ENCODE peak calls at places on chromosomes 5 and 9, in nine cellular contexts. One of them, this sample, is unnamed.

GRCh38 chr9:99357575-99357974 is 135.5 kb downstream of the SEC61B start:
- DNase-seq in colonic mucosa: no peak
- DNase-seq in CD8-positive, alpha-beta memory T cell: no peak
- DNase-seq in Peyer's patch: no peak
- DNase-seq in prostate gland: no peak
- DNase-seq in neural progenitor cell: no peak
- DNase-seq in ovary: no peak
- DNase-seq in brain microvascular endothelial cell: no peak
- DNase-seq in uterus: no peak
- DNase-seq in this sample: no peak

GRCh38 chr9:138070815-138071214 is 193.2 kb downstream of the CACNA1B start:
- DNase-seq in colonic mucosa: no peak
- DNase-seq in CD8-positive, alpha-beta memory T cell: no peak
- DNase-seq in Peyer's patch: no peak
- DNase-seq in prostate gland: no peak
- DNase-seq in neural progenitor cell: no peak
- DNase-seq in ovary: no peak
- DNase-seq in brain microvascular endothelial cell: no peak
- DNase-seq in uterus: peak; percentile 4
- DNase-seq in this sample: no peak

GRCh38 chr5:34651791-34652190 is 4.3 kb upstream of the RAI14 start:
- DNase-seq in colonic mucosa: no peak
- DNase-seq in CD8-positive, alpha-beta memory T cell: no peak
- DNase-seq in Peyer's patch: no peak
- DNase-seq in prostate gland: no peak
- DNase-seq in neural progenitor cell: no peak
- DNase-seq in ovary: no peak
- DNase-seq in brain microvascular endothelial cell: no peak
- DNase-seq in uterus: no peak
- DNase-seq in this sample: no peak

GRCh38 chr5:856531-857425 is 6.0 kb upstream of the ZDHHC11 start:
- DNase-seq in colonic mucosa: no peak
- DNase-seq in CD8-positive, alpha-beta memory T cell: no peak
- DNase-seq in Peyer's patch: no peak
- DNase-seq in prostate gland: no peak
- DNase-seq in neural progenitor cell: no peak
- DNase-seq in ovary: no peak
- DNase-seq in brain microvascular endothelial cell: no peak
- DNase-seq in uterus: no peak
- DNase-seq in this sample: no peak

GRCh38 chr9:90839183-90839582 is 37.6 kb downstream of the SYK start:
- DNase-seq in colonic mucosa: no peak
- DNase-seq in CD8-positive, alpha-beta memory T cell: no peak
- DNase-seq in Peyer's patch: peak; percentile 71
- DNase-seq in prostate gland: no peak
- DNase-seq in neural progenitor cell: no peak
- DNase-seq in ovary: no peak
- DNase-seq in brain microvascular endothelial cell: no peak
- DNase-seq in uterus: no peak
- DNase-seq in this sample: no peak

GRCh38 chr5:154402611-154403010 is 43.2 kb upstream of the SAP30L start:
- DNase-seq in colonic mucosa: no peak
- DNase-seq in CD8-positive, alpha-beta memory T cell: no peak
- DNase-seq in Peyer's patch: no peak
- DNase-seq in prostate gland: no peak
- DNase-seq in neural progenitor cell: no peak
- DNase-seq in ovary: no peak
- DNase-seq in brain microvascular endothelial cell: no peak
- DNase-seq in uterus: no peak
- DNase-seq in this sample: no peak

GRCh38 chr5:116572375-116573278 is 2.0 kb downstream of the SEMA6A start:
- DNase-seq in colonic mucosa: peak; percentile 63
- DNase-seq in CD8-positive, alpha-beta memory T cell: no peak
- DNase-seq in Peyer's patch: no peak
- DNase-seq in prostate gland: peak; percentile 35
- DNase-seq in neural progenitor cell: peak; percentile 81
- DNase-seq in ovary: peak; percentile 51
- DNase-seq in brain microvascular endothelial cell: no peak
- DNase-seq in uterus: peak; percentile 26
- DNase-seq in this sample: no peak

GRCh38 chr5:38655691-38656090 is 99.2 kb upstream of the LIFR start:
- DNase-seq in colonic mucosa: no peak
- DNase-seq in CD8-positive, alpha-beta memory T cell: no peak
- DNase-seq in Peyer's patch: no peak
- DNase-seq in prostate gland: no peak
- DNase-seq in neural progenitor cell: peak; percentile 15
- DNase-seq in ovary: no peak
- DNase-seq in brain microvascular endothelial cell: no peak
- DNase-seq in uterus: no peak
- DNase-seq in this sample: no peak

GRCh38 chr5:179265529-179266290 is 79.6 kb downstream of the ADAMTS2 start:
- DNase-seq in colonic mucosa: peak; percentile 66
- DNase-seq in CD8-positive, alpha-beta memory T cell: no peak
- DNase-seq in Peyer's patch: peak; percentile 30
- DNase-seq in prostate gland: peak; percentile 28
- DNase-seq in neural progenitor cell: peak; percentile 51
- DNase-seq in ovary: peak; percentile 96
- DNase-seq in brain microvascular endothelial cell: peak; percentile 98
- DNase-seq in uterus: peak; percentile 98
- DNase-seq in this sample: no peak

GRCh38 chr9:113622600-113623400 is 159.3 kb downstream of the RGS3 start:
- DNase-seq in colonic mucosa: no peak
- DNase-seq in CD8-positive, alpha-beta memory T cell: no peak
- DNase-seq in Peyer's patch: no peak
- DNase-seq in prostate gland: no peak
- DNase-seq in neural progenitor cell: no peak
- DNase-seq in ovary: no peak
- DNase-seq in brain microvascular endothelial cell: peak; percentile 93
- DNase-seq in uterus: no peak
- DNase-seq in this sample: no peak

GRCh38 chr9:88426651-88427050 is 38.4 kb downstream of the SPIN1 start:
- DNase-seq in colonic mucosa: no peak
- DNase-seq in CD8-positive, alpha-beta memory T cell: no peak
- DNase-seq in Peyer's patch: no peak
- DNase-seq in prostate gland: no peak
- DNase-seq in neural progenitor cell: no peak
- DNase-seq in ovary: no peak
- DNase-seq in brain microvascular endothelial cell: no peak
- DNase-seq in uterus: no peak
- DNase-seq in this sample: no peak

GRCh38 chr9:114033397-114034103 is 44.5 kb downstream of the AMBP start:
- DNase-seq in colonic mucosa: peak; percentile 20
- DNase-seq in CD8-positive, alpha-beta memory T cell: no peak
- DNase-seq in Peyer's patch: no peak
- DNase-seq in prostate gland: peak; percentile 4
- DNase-seq in neural progenitor cell: peak; percentile 61
- DNase-seq in ovary: peak; percentile 43
- DNase-seq in brain microvascular endothelial cell: no peak
- DNase-seq in uterus: peak; percentile 44
- DNase-seq in this sample: no peak

GRCh38 chr9:38038307-38039089 is 30.5 kb downstream of the SHB start:
- DNase-seq in colonic mucosa: no peak
- DNase-seq in CD8-positive, alpha-beta memory T cell: no peak
- DNase-seq in Peyer's patch: no peak
- DNase-seq in prostate gland: no peak
- DNase-seq in neural progenitor cell: no peak
- DNase-seq in ovary: no peak
- DNase-seq in brain microvascular endothelial cell: no peak
- DNase-seq in uterus: no peak
- DNase-seq in this sample: no peak

GRCh38 chr5:108529381-108529780 is 147.5 kb upstream of the FBXL17 start:
- DNase-seq in colonic mucosa: no peak
- DNase-seq in CD8-positive, alpha-beta memory T cell: no peak
- DNase-seq in Peyer's patch: no peak
- DNase-seq in prostate gland: no peak
- DNase-seq in neural progenitor cell: no peak
- DNase-seq in ovary: no peak
- DNase-seq in brain microvascular endothelial cell: peak; percentile 69
- DNase-seq in uterus: no peak
- DNase-seq in this sample: no peak

GRCh38 chr9:131273146-131273545 is 3.2 kb downstream of the FAM78A start:
- DNase-seq in colonic mucosa: no peak
- DNase-seq in CD8-positive, alpha-beta memory T cell: no peak
- DNase-seq in Peyer's patch: peak; percentile 41
- DNase-seq in prostate gland: no peak
- DNase-seq in neural progenitor cell: no peak
- DNase-seq in ovary: no peak
- DNase-seq in brain microvascular endothelial cell: no peak
- DNase-seq in uterus: no peak
- DNase-seq in this sample: no peak

GRCh38 chr5:147413266-147413665 is 96.6 kb downstream of the DPYSL3 start:
- DNase-seq in colonic mucosa: no peak
- DNase-seq in CD8-positive, alpha-beta memory T cell: no peak
- DNase-seq in Peyer's patch: no peak
- DNase-seq in prostate gland: no peak
- DNase-seq in neural progenitor cell: no peak
- DNase-seq in ovary: no peak
- DNase-seq in brain microvascular endothelial cell: no peak
- DNase-seq in uterus: no peak
- DNase-seq in this sample: no peak

GRCh38 chr9:37236822-37237221 is 116.4 kb downstream of the ZCCHC7 start:
- DNase-seq in colonic mucosa: no peak
- DNase-seq in CD8-positive, alpha-beta memory T cell: no peak
- DNase-seq in Peyer's patch: no peak
- DNase-seq in prostate gland: no peak
- DNase-seq in neural progenitor cell: no peak
- DNase-seq in ovary: no peak
- DNase-seq in brain microvascular endothelial cell: no peak
- DNase-seq in uterus: no peak
- DNase-seq in this sample: no peak

GRCh38 chr9:119027901-119028699 is 341.1 kb downstream of the BRINP1 start:
- DNase-seq in colonic mucosa: no peak
- DNase-seq in CD8-positive, alpha-beta memory T cell: no peak
- DNase-seq in Peyer's patch: no peak
- DNase-seq in prostate gland: no peak
- DNase-seq in neural progenitor cell: no peak
- DNase-seq in ovary: no peak
- DNase-seq in brain microvascular endothelial cell: no peak
- DNase-seq in uterus: no peak
- DNase-seq in this sample: no peak

GRCh38 chr5:117189772-117190171 is 615.1 kb upstream of the SEMA6A start:
- DNase-seq in colonic mucosa: no peak
- DNase-seq in CD8-positive, alpha-beta memory T cell: no peak
- DNase-seq in Peyer's patch: no peak
- DNase-seq in prostate gland: no peak
- DNase-seq in neural progenitor cell: no peak
- DNase-seq in ovary: no peak
- DNase-seq in brain microvascular endothelial cell: no peak
- DNase-seq in uterus: no peak
- DNase-seq in this sample: no peak

GRCh38 chr5:1882337-1883119 is at the start of gene IRX4:
- DNase-seq in colonic mucosa: no peak
- DNase-seq in CD8-positive, alpha-beta memory T cell: no peak
- DNase-seq in Peyer's patch: no peak
- DNase-seq in prostate gland: peak; percentile 30
- DNase-seq in neural progenitor cell: peak; percentile 62
- DNase-seq in ovary: no peak
- DNase-seq in brain microvascular endothelial cell: no peak
- DNase-seq in uterus: no peak
- DNase-seq in this sample: no peak

GRCh38 chr5:9295466-9295801 is 250.4 kb downstream of the SEMA5A start:
- DNase-seq in colonic mucosa: no peak
- DNase-seq in CD8-positive, alpha-beta memory T cell: no peak
- DNase-seq in Peyer's patch: no peak
- DNase-seq in prostate gland: no peak
- DNase-seq in neural progenitor cell: no peak
- DNase-seq in ovary: no peak
- DNase-seq in brain microvascular endothelial cell: no peak
- DNase-seq in uterus: no peak
- DNase-seq in this sample: no peak

GRCh38 chr5:107966216-107966615 is 295.5 kb upstream of the EFNA5 start:
- DNase-seq in colonic mucosa: no peak
- DNase-seq in CD8-positive, alpha-beta memory T cell: no peak
- DNase-seq in Peyer's patch: no peak
- DNase-seq in prostate gland: no peak
- DNase-seq in neural progenitor cell: no peak
- DNase-seq in ovary: no peak
- DNase-seq in brain microvascular endothelial cell: no peak
- DNase-seq in uterus: no peak
- DNase-seq in this sample: no peak

GRCh38 chr9:96020822-96021615 is 145.5 kb downstream of the ERCC6L2 start:
- DNase-seq in colonic mucosa: peak; percentile 36
- DNase-seq in CD8-positive, alpha-beta memory T cell: no peak
- DNase-seq in Peyer's patch: no peak
- DNase-seq in prostate gland: no peak
- DNase-seq in neural progenitor cell: peak; percentile 64
- DNase-seq in ovary: peak; percentile 59
- DNase-seq in brain microvascular endothelial cell: peak; percentile 8
- DNase-seq in uterus: no peak
- DNase-seq in this sample: peak; percentile 44
- H3K27ac ChIP-seq in colonic mucosa: peak overlapping the region; percentile 58
- H3K27ac ChIP-seq in CD8-positive, alpha-beta memory T cell: peak overlapping the region; percentile 74
- H3K27ac ChIP-seq in Peyer's patch: peak overlapping the region; percentile 91
- H3K27ac ChIP-seq in prostate gland: peak overlapping the region; percentile 84
- H3K27ac ChIP-seq in neural progenitor cell: no peak overlapping the region
- H3K27ac ChIP-seq in ovary: peak overlapping the region; percentile 71
- H3K27ac ChIP-seq in brain microvascular endothelial cell: no peak overlapping the region
- H3K27ac ChIP-seq in uterus: peak overlapping the region; percentile 38
- H3K27ac ChIP-seq in this sample: peak overlapping the region; percentile 72

DNA sequence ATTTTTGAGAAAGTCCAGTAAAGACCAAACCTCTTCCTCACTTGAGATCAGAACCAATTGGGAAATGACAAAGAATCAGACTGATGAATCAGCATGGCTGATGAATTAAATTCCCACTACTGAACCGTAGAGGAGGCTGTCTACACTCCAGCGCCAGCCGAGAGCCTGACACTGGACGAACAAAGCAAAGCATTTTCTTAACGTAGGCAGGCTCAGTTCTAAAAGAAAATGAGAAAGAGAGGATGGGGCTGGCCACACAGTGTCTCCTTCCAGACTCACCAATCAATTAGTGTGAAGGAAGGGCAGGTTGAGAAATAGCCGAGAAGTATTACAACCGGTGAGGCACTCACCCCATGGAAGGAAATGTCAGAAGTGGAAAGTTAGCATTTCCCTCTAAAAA is 49.4 kb downstream of the ITGA1 start:
- DNase-seq in colonic mucosa: no peak
- DNase-seq in CD8-positive, alpha-beta memory T cell: no peak
- DNase-seq in Peyer's patch: no peak
- DNase-seq in prostate gland: no peak
- DNase-seq in neural progenitor cell: peak; percentile 42
- DNase-seq in ovary: peak; percentile 15
- DNase-seq in brain microvascular endothelial cell: peak; percentile 69
- DNase-seq in uterus: peak; percentile 22
- DNase-seq in this sample: no peak
- H3K27ac ChIP-seq in colonic mucosa: peak overlapping the region; percentile 25
- H3K27ac ChIP-seq in CD8-positive, alpha-beta memory T cell: no peak overlapping the region
- H3K27ac ChIP-seq in Peyer's patch: peak overlapping the region; percentile 71
- H3K27ac ChIP-seq in prostate gland: peak overlapping the region; percentile 48
- H3K27ac ChIP-seq in neural progenitor cell: no peak overlapping the region
- H3K27ac ChIP-seq in ovary: no peak overlapping the region
- H3K27ac ChIP-seq in brain microvascular endothelial cell: peak overlapping the region; percentile 93
- H3K27ac ChIP-seq in uterus: peak overlapping the region; percentile 94
- H3K27ac ChIP-seq in this sample: no peak overlapping the region

GRCh38 chr9:107154291-107154690 is 128.8 kb upstream of the RAD23B start:
- DNase-seq in colonic mucosa: no peak
- DNase-seq in CD8-positive, alpha-beta memory T cell: no peak
- DNase-seq in Peyer's patch: no peak
- DNase-seq in prostate gland: no peak
- DNase-seq in neural progenitor cell: no peak
- DNase-seq in ovary: no peak
- DNase-seq in brain microvascular endothelial cell: no peak
- DNase-seq in uterus: no peak
- DNase-seq in this sample: no peak
- H3K27ac ChIP-seq in colonic mucosa: no peak overlapping the region
- H3K27ac ChIP-seq in CD8-positive, alpha-beta memory T cell: no peak overlapping the region
- H3K27ac ChIP-seq in Peyer's patch: no peak overlapping the region
- H3K27ac ChIP-seq in prostate gland: no peak overlapping the region
- H3K27ac ChIP-seq in neural progenitor cell: no peak overlapping the region
- H3K27ac ChIP-seq in ovary: no peak overlapping the region
- H3K27ac ChIP-seq in brain microvascular endothelial cell: no peak overlapping the region
- H3K27ac ChIP-seq in uterus: no peak overlapping the region
- H3K27ac ChIP-seq in this sample: no peak overlapping the region

GRCh38 chr9:127077658-127077975 is 44.8 kb downstream of the ANGPTL2 start:
- DNase-seq in colonic mucosa: no peak
- DNase-seq in CD8-positive, alpha-beta memory T cell: no peak
- DNase-seq in Peyer's patch: no peak
- DNase-seq in prostate gland: no peak
- DNase-seq in neural progenitor cell: no peak
- DNase-seq in ovary: no peak
- DNase-seq in brain microvascular endothelial cell: no peak
- DNase-seq in uterus: no peak
- DNase-seq in this sample: no peak
- H3K27ac ChIP-seq in colonic mucosa: no peak overlapping the region
- H3K27ac ChIP-seq in CD8-positive, alpha-beta memory T cell: no peak overlapping the region
- H3K27ac ChIP-seq in Peyer's patch: no peak overlapping the region
- H3K27ac ChIP-seq in prostate gland: no peak overlapping the region
- H3K27ac ChIP-seq in neural progenitor cell: no peak overlapping the region
- H3K27ac ChIP-seq in ovary: no peak overlapping the region
- H3K27ac ChIP-seq in brain microvascular endothelial cell: no peak overlapping the region
- H3K27ac ChIP-seq in uterus: peak overlapping the region; percentile 66
- H3K27ac ChIP-seq in this sample: no peak overlapping the region

This sample was measured in naive thymus-derived CD4-positive, alpha-beta T cell.